ENCODE peak calls at places on chromosomes 1 and 21, in five cellular contexts. I is endothelial cell of umbilical vein, W is A549, K is right cardiac atrium, X is RWPE1. R is an unnamed sample.

GRCh38 chr21:14569026-14569425 is 22.9 kb upstream of the SAMSN1 start:
- DNase-seq in W (no peak), K (no peak), X (no peak), I (no peak), R (no peak)

GRCh38 chr1:30664103-30664755 is 59.2 kb downstream of the MATN1 start:
- DNase-seq in X (no peak), W (no peak), K (no peak), I (no peak), R (no peak)

GRCh38 chr1:228445524-228445866 is 28.8 kb upstream of the TRIM17 start:
- DNase-seq in K (no peak), W (no peak), I (peak), X (no peak), R (no peak)

GRCh38 chr1:183597656-183598055 is 7.4 kb upstream of the NCF2 start:
- DNase-seq in X (no peak), K (no peak), I (no peak), W (no peak), R (no peak)

GRCh38 chr1:43547538-43548072 is 16.9 kb downstream of the PTPRF start:
- DNase-seq in I (no peak), X (no peak), W (no peak), K (no peak), R (no peak)

GRCh38 chr1:171841050-171841910 is at the start of gene DNM3:
- DNase-seq in K (peak), I (peak), W (peak), X (peak), R (peak)

GRCh38 chr1:51070640-51071039 is 31.4 kb upstream of the C1orf185 start:
- DNase-seq in K (no peak), X (peak), W (no peak), I (no peak), R (no peak)

GRCh38 chr1:162351443-162351842 is 25.2 kb downstream of the SPATA46 start:
- DNase-seq in X (no peak), I (no peak), K (no peak), W (no peak), R (no peak)

GRCh38 chr1:184910596-184910995 is 63.7 kb downstream of the NIBAN1 start:
- DNase-seq in X (no peak), K (peak), I (no peak), W (no peak), R (peak)

GRCh38 chr1:109531205-109531779 is 8.4 kb upstream of the GPR61 start:
- DNase-seq in X (no peak), W (no peak), K (no peak), I (no peak), R (no peak)
- H3K27ac ChIP-seq in X (no peak), W (no peak), K (no peak), I (no peak), R (no peak)

DNA sequence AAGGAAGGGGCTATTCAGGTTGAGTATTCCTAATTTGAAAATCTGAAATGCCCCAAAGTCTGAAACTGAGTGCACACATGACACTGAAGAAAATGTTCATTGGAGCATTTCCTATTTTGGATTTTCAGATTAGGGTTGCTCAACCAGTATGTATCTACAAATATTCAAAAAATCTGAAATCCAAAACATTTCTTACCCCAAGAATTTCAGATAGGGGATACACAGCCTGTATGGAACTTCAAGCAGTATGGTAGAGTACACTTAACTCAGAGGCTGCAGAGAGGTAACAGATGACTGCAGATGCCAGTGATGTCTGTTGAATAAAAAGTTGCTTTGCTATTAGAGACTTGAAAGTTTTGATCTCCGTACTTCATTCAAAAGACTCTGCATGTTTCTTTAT is 19.0 kb downstream of the YTHDF2 start:
- DNase-seq in X (no peak), I (no peak), W (no peak), K (no peak), R (no peak)
- H3K27ac ChIP-seq in X (no peak), I (no peak), W (no peak), K (no peak), R (no peak)

GRCh38 chr1:178033019-178033418 is 60.9 kb upstream of the RASAL2 start:
- DNase-seq in K (no peak), W (no peak), I (no peak), X (no peak), R (no peak)
- H3K27ac ChIP-seq in K (no peak), W (no peak), I (no peak), X (no peak), R (no peak)

GRCh38 chr21:37636152-37636860 is 269.7 kb downstream of the DYRK1A start:
- DNase-seq in I (peak), W (peak), X (peak), K (no peak), R (no peak)
- H3K27ac ChIP-seq in I (peak), W (peak), X (peak), K (no peak), R (no peak)

GRCh38 chr21:45632897-45633260 is 10.6 kb upstream of the PCBP3 start:
- DNase-seq in I (no peak), W (no peak), K (no peak), X (no peak), R (no peak)
- H3K27ac ChIP-seq in I (no peak), W (no peak), K (no peak), X (no peak), R (no peak)

GRCh38 chr1:182174202-182174855 is 112.8 kb upstream of the ZNF648 start:
- DNase-seq in K (peak), I (no peak), X (no peak), W (no peak), R (no peak)
- H3K27ac ChIP-seq in K (peak), I (no peak), X (peak), W (no peak), R (peak)

DNA sequence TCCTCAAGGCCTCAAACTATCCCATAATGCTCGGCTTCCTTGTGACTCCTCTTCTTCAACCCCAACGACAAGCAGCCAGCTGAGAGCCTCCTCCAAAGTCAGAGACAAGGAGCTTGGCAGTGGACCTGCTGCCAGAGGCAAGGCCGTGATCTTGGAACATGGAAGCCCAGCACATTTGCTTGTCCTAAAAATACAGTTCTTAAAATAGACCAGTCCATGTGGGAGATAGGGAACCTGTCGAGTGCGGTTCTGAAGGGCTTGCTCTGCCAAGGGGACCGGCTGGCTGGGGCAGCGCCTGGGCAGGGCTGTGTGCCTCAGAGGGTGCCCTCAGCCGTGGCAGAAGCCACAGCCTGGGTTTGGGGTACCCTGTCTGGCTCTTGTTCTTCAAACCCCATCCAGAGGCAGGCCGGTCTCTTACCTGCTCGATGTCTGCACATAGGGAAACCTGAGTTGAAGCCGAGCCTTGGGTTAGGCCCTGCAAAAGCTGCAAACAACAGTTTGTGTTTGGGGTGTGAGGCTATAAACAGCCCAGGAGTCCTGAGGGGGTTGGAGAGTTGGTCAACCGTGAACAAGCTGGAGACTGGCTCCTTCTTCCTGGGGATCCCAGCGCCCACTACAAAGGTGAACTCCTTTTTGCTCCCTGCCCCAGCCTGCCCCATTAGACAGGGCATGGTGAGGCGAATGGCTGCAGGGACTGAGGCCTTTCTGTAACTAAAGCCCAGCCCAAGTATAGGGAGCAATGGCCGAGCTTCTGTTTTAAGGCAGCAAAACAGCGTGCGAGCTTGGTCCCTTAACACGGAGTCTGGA is 228.8 kb downstream of the CAMTA1 start:
- DNase-seq in K (peak), I (no peak), W (no peak), X (no peak), R (no peak)
- H3K27ac ChIP-seq in K (peak), I (no peak), W (no peak), X (no peak), R (no peak)

GRCh38 chr1:99969729-99970591 is at the start of gene SLC35A3:
- DNase-seq in X (peak), I (peak), W (peak), K (peak), R (peak)
- H3K27ac ChIP-seq in X (peak), I (peak), W (peak), K (peak), R (peak)